ENCODE peak calls at places on chromosomes 4 and X, in six cellular contexts. One of them, this sample, is unnamed.

GRCh38 chr4:165630671-165631070 is 242.4 kb upstream of the TLL1 start:
- DNase-seq in GM12891: no peak
- DNase-seq in GM12878: no peak
- DNase-seq in H1: no peak
- DNase-seq in HepG2: no peak
- DNase-seq in K562: no peak
- DNase-seq in this sample: no peak

GRCh38 chr4:160423879-160424451 is 1321.1 kb downstream of the RAPGEF2 start:
- DNase-seq in HepG2: no peak
- DNase-seq in H1: no peak
- DNase-seq in GM12878: no peak
- DNase-seq in GM12891: no peak
- DNase-seq in K562: no peak
- DNase-seq in this sample: no peak

GRCh38 chrX:36957425-36958328 is 50.5 kb upstream of the FAM47C start:
- DNase-seq in H1: peak
- DNase-seq in GM12878: no peak
- DNase-seq in HepG2: no peak
- DNase-seq in GM12891: no peak
- DNase-seq in K562: no peak
- DNase-seq in this sample: no peak

GRCh38 chrX:65667503-65668355 is at the start of gene MSN:
- DNase-seq in HepG2: no peak
- DNase-seq in GM12878: no peak
- DNase-seq in H1: peak
- DNase-seq in GM12891: peak
- DNase-seq in K562: peak
- DNase-seq in this sample: peak

GRCh38 chrX:30995060-30995700 is 76.7 kb downstream of the FTHL17 start:
- DNase-seq in GM12891: no peak
- DNase-seq in GM12878: no peak
- DNase-seq in K562: no peak
- DNase-seq in HepG2: peak
- DNase-seq in H1: no peak
- DNase-seq in this sample: no peak

GRCh38 chr4:26732356-26732755 is 128.3 kb upstream of the STIM2 start:
- DNase-seq in K562: no peak
- DNase-seq in HepG2: no peak
- DNase-seq in H1: no peak
- DNase-seq in GM12878: no peak
- DNase-seq in GM12891: no peak
- DNase-seq in this sample: no peak

GRCh38 chrX:44342866-44343265 is 606 bp downstream of the EFHC2 start:
- DNase-seq in GM12878: no peak
- DNase-seq in H1: no peak
- DNase-seq in HepG2: no peak
- DNase-seq in K562: no peak
- DNase-seq in GM12891: no peak
- DNase-seq in this sample: no peak

GRCh38 chrX:39605183-39605582 is 492.6 kb downstream of the BCOR start:
- DNase-seq in HepG2: no peak
- DNase-seq in K562: no peak
- DNase-seq in H1: no peak
- DNase-seq in GM12878: no peak
- DNase-seq in GM12891: no peak
- DNase-seq in this sample: no peak

GRCh38 chrX:24870143-24870542 is 145.6 kb downstream of the ARX start:
- DNase-seq in GM12891: no peak
- DNase-seq in GM12878: no peak
- DNase-seq in K562: no peak
- DNase-seq in H1: no peak
- DNase-seq in HepG2: peak
- DNase-seq in this sample: no peak

GRCh38 chr4:168856312-168856711 is 153.7 kb downstream of the CBR4 start:
- DNase-seq in GM12878: no peak
- DNase-seq in H1: no peak
- DNase-seq in GM12891: no peak
- DNase-seq in HepG2: no peak
- DNase-seq in K562: no peak
- DNase-seq in this sample: no peak

GRCh38 chr4:37197899-37198298 is 46.6 kb upstream of the NWD2 start:
- DNase-seq in H1: no peak
- DNase-seq in K562: no peak
- DNase-seq in GM12878: no peak
- DNase-seq in HepG2: no peak
- DNase-seq in GM12891: no peak
- DNase-seq in this sample: no peak

GRCh38 chrX:63585936-63586335 is 199.1 kb downstream of the ARHGEF9 start:
- DNase-seq in GM12878: no peak
- DNase-seq in H1: no peak
- DNase-seq in HepG2: no peak
- DNase-seq in GM12891: no peak
- DNase-seq in K562: no peak
- DNase-seq in this sample: no peak

GRCh38 chr4:7854211-7854610 is 85.5 kb downstream of the AFAP1 start:
- DNase-seq in HepG2: no peak
- DNase-seq in K562: no peak
- DNase-seq in GM12878: no peak
- DNase-seq in H1: no peak
- DNase-seq in GM12891: no peak
- DNase-seq in this sample: no peak

GRCh38 chrX:11458175-11458574 is 165.0 kb downstream of the AMELX start:
- DNase-seq in K562: no peak
- DNase-seq in GM12878: no peak
- DNase-seq in GM12891: no peak
- DNase-seq in HepG2: no peak
- DNase-seq in H1: no peak
- DNase-seq in this sample: no peak

GRCh38 chr4:83328486-83328885 is 6.2 kb downstream of the HPSE start:
- DNase-seq in GM12878: no peak
- DNase-seq in K562: peak
- DNase-seq in GM12891: no peak
- DNase-seq in H1: peak
- DNase-seq in HepG2: no peak
- DNase-seq in this sample: no peak

GRCh38 chr4:158050942-158051341 is 121.9 kb downstream of the GASK1B start:
- DNase-seq in HepG2: no peak
- DNase-seq in GM12891: no peak
- DNase-seq in K562: no peak
- DNase-seq in GM12878: no peak
- DNase-seq in H1: no peak
- DNase-seq in this sample: no peak

GRCh38 chr4:71229477-71230257 is 109.2 kb upstream of the SLC4A4 start:
- DNase-seq in HepG2: peak
- DNase-seq in H1: no peak
- DNase-seq in GM12878: no peak
- DNase-seq in GM12891: no peak
- DNase-seq in K562: peak
- DNase-seq in this sample: no peak

GRCh38 chrX:19646298-19646697 is 131.0 kb upstream of the MAP3K15 start:
- DNase-seq in H1: no peak
- DNase-seq in GM12878: no peak
- DNase-seq in K562: no peak
- DNase-seq in HepG2: no peak
- DNase-seq in GM12891: no peak
- DNase-seq in this sample: no peak

GRCh38 chrX:132957211-132958085 is 981 bp downstream of the HS6ST2 start:
- DNase-seq in GM12878: no peak
- DNase-seq in GM12891: no peak
- DNase-seq in HepG2: no peak
- DNase-seq in K562: no peak
- DNase-seq in H1: peak
- DNase-seq in this sample: no peak

GRCh38 chr4:17647927-17648326 is 33.5 kb downstream of the MED28 start:
- DNase-seq in K562: no peak
- DNase-seq in GM12878: no peak
- DNase-seq in GM12891: no peak
- DNase-seq in H1: no peak
- DNase-seq in HepG2: no peak
- DNase-seq in this sample: no peak

GRCh38 chr4:83356899-83357661 is 22.4 kb upstream of the HPSE start:
- DNase-seq in HepG2: peak
- DNase-seq in K562: no peak
- DNase-seq in GM12878: no peak
- DNase-seq in H1: no peak
- DNase-seq in GM12891: no peak
- DNase-seq in this sample: no peak

GRCh38 chr4:146975535-146975934 is 29.9 kb upstream of the TTC29 start:
- DNase-seq in GM12891: no peak
- DNase-seq in HepG2: no peak
- DNase-seq in GM12878: no peak
- DNase-seq in H1: no peak
- DNase-seq in K562: no peak
- DNase-seq in this sample: no peak

GRCh38 chr4:158571736-158572135 is 50.1 kb downstream of the RXFP1 start:
- DNase-seq in GM12878: no peak
- DNase-seq in H1: no peak
- DNase-seq in K562: no peak
- DNase-seq in GM12891: no peak
- DNase-seq in HepG2: no peak
- DNase-seq in this sample: no peak

GRCh38 chr4:169407217-169407845 is 136.6 kb upstream of the SH3RF1 start:
- DNase-seq in HepG2: no peak
- DNase-seq in GM12891: no peak
- DNase-seq in GM12878: no peak
- DNase-seq in K562: no peak
- DNase-seq in H1: no peak
- DNase-seq in this sample: no peak

GRCh38 chrX:111779582-111779981 is 96.4 kb upstream of the TRPC5OS start:
- DNase-seq in GM12878: no peak
- DNase-seq in HepG2: no peak
- DNase-seq in H1: no peak
- DNase-seq in GM12891: no peak
- DNase-seq in K562: no peak
- DNase-seq in this sample: no peak

GRCh38 chrX:149497626-149498025 is 7.5 kb downstream of the IDS start:
- DNase-seq in K562: no peak
- DNase-seq in GM12891: no peak
- DNase-seq in H1: no peak
- DNase-seq in HepG2: no peak
- DNase-seq in GM12878: no peak
- DNase-seq in this sample: no peak
- TF ChIP-seq TAF1 in K562: no peak
- TF ChIP-seq TAF1 in GM12891: no peak
- TF ChIP-seq TAF1 in H1: no peak
- TF ChIP-seq TAF1 in HepG2: no peak
- TF ChIP-seq TAF1 in GM12878: no peak
- TF ChIP-seq TAF1 in this sample: no peak

GRCh38 chr4:25535278-25535677 is 120.4 kb upstream of the SLC34A2 start:
- DNase-seq in GM12891: no peak
- DNase-seq in GM12878: no peak
- DNase-seq in H1: no peak
- DNase-seq in K562: no peak
- DNase-seq in HepG2: peak
- DNase-seq in this sample: no peak
- TF ChIP-seq POLR2A in GM12891: no peak
- TF ChIP-seq POLR2A in GM12878: no peak
- TF ChIP-seq POLR2A in H1: no peak
- TF ChIP-seq POLR2A in K562: no peak
- TF ChIP-seq POLR2A in HepG2: no peak
- TF ChIP-seq POLR2A in this sample: no peak

DNA sequence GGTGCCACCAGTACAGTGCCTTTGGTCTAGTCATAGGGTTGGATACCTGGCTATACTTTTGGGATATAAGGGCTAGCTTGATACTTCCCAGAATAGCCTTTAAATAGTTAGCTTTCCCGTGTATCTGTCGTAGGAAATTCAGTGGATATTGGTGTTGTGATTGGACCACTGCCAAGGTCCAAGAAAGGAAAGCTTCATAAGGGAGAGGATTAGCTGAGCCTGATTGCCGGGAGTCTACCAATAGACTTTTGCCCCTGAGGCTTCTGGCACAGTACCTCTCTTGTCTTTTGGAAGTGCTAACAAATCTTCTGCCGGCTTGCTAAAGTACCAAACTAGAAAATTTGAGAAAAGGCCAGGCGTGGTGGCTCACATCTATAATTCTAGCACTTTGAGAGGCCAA is 350.6 kb downstream of the CHIC1 start:
- DNase-seq in GM12891: no peak
- DNase-seq in H1: no peak
- DNase-seq in HepG2: peak
- DNase-seq in K562: no peak
- DNase-seq in GM12878: no peak
- DNase-seq in this sample: no peak
- TF ChIP-seq TAF1 in GM12891: no peak
- TF ChIP-seq TAF1 in H1: no peak
- TF ChIP-seq TAF1 in HepG2: no peak
- TF ChIP-seq TAF1 in K562: no peak
- TF ChIP-seq TAF1 in GM12878: no peak
- TF ChIP-seq TAF1 in this sample: no peak

GRCh38 chrX:69556094-69557011 is 52.2 kb downstream of the NALF2 start:
- DNase-seq in K562: peak
- DNase-seq in HepG2: peak
- DNase-seq in GM12878: no peak
- DNase-seq in GM12891: no peak
- DNase-seq in H1: peak
- DNase-seq in this sample: no peak

GRCh38 chrX:69555396-69556023 is 51.4 kb downstream of the NALF2 start:
- DNase-seq in GM12891: no peak
- DNase-seq in HepG2: no peak
- DNase-seq in GM12878: no peak
- DNase-seq in K562: no peak
- DNase-seq in H1: no peak
- DNase-seq in this sample: no peak

GRCh38 chrX:69546978-69547377 is 42.9 kb downstream of the NALF2 start:
- DNase-seq in K562: no peak
- DNase-seq in GM12878: no peak
- DNase-seq in HepG2: no peak
- DNase-seq in GM12891: no peak
- DNase-seq in H1: no peak
- DNase-seq in this sample: no peak

GRCh38 chrX:69551421-69552009 is 47.4 kb downstream of the NALF2 start:
- DNase-seq in GM12891: no peak
- DNase-seq in HepG2: peak
- DNase-seq in GM12878: no peak
- DNase-seq in H1: no peak
- DNase-seq in K562: no peak
- DNase-seq in this sample: no peak

DNA sequence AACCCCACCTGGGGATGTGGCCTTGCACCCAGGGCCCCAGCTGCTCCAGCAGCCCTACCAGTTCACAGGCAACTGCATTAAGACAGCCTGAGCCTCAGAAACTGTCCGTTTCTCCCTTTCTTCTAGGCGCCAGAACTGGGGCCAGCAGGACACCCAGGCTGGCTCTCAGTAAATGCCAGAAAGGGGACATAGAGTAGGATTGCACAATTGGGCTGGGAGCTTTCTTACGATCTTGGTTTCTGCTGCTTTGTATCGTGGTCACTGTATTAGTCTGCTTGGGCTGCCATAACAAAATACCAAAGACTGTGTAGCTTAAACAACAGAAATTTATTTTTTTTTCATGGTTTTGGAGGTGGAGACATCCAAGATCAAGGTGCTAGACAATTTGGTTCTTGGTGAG is 48.4 kb downstream of the NALF2 start:
- DNase-seq in GM12878: no peak
- DNase-seq in HepG2: no peak
- DNase-seq in K562: no peak
- DNase-seq in GM12891: no peak
- DNase-seq in H1: no peak
- DNase-seq in this sample: no peak
- TF ChIP-seq POLR2A in GM12878: no peak
- TF ChIP-seq POLR2A in HepG2: no peak
- TF ChIP-seq POLR2A in K562: no peak
- TF ChIP-seq POLR2A in GM12891: no peak
- TF ChIP-seq POLR2A in H1: no peak
- TF ChIP-seq POLR2A in this sample: no peak

This sample was measured in GM12892.